ENCODE peak calls at places on chromosomes 6 and 20, in four cellular contexts. One of them, this sample, is unnamed.

GRCh38 chr20:17611540-17612286 is 41.8 kb downstream of the DSTN start:
- DNase-seq in left ventricle myocardium superior: no peak
- DNase-seq in brain microvascular endothelial cell: no peak
- DNase-seq in non-pigmented ciliary epithelial cell: no peak
- DNase-seq in this sample: no peak

GRCh38 chr6:117288083-117288715 is 22.8 kb downstream of the VGLL2 start:
- DNase-seq in left ventricle myocardium superior: no peak
- DNase-seq in brain microvascular endothelial cell: no peak
- DNase-seq in non-pigmented ciliary epithelial cell: no peak
- DNase-seq in this sample: no peak

GRCh38 chr6:2626381-2626780 is 124.3 kb downstream of the MYLK4 start:
- DNase-seq in left ventricle myocardium superior: no peak
- DNase-seq in brain microvascular endothelial cell: peak
- DNase-seq in non-pigmented ciliary epithelial cell: peak
- DNase-seq in this sample: no peak

GRCh38 chr6:154882107-154882506 is 113.0 kb upstream of the TIAM2 start:
- DNase-seq in left ventricle myocardium superior: no peak
- DNase-seq in brain microvascular endothelial cell: no peak
- DNase-seq in non-pigmented ciliary epithelial cell: no peak
- DNase-seq in this sample: no peak

GRCh38 chr20:3563548-3564177 is 92.8 kb downstream of the ATRN start:
- DNase-seq in left ventricle myocardium superior: no peak
- DNase-seq in brain microvascular endothelial cell: peak
- DNase-seq in non-pigmented ciliary epithelial cell: no peak
- DNase-seq in this sample: peak

GRCh38 chr6:112842338-112842700 is 495.2 kb downstream of the RFPL4B start:
- DNase-seq in left ventricle myocardium superior: no peak
- DNase-seq in brain microvascular endothelial cell: no peak
- DNase-seq in non-pigmented ciliary epithelial cell: no peak
- DNase-seq in this sample: no peak

GRCh38 chr20:46021361-46022359 is 7.4 kb upstream of the SLC12A5 start:
- DNase-seq in left ventricle myocardium superior: peak
- DNase-seq in brain microvascular endothelial cell: no peak
- DNase-seq in non-pigmented ciliary epithelial cell: no peak
- DNase-seq in this sample: peak

GRCh38 chr6:72080260-72080941 is 194.1 kb downstream of the RIMS1 start:
- DNase-seq in left ventricle myocardium superior: no peak
- DNase-seq in brain microvascular endothelial cell: no peak
- DNase-seq in non-pigmented ciliary epithelial cell: no peak
- DNase-seq in this sample: no peak

GRCh38 chr20:61100489-61100888 is 151.6 kb upstream of the CDH4 start:
- DNase-seq in left ventricle myocardium superior: no peak
- DNase-seq in brain microvascular endothelial cell: no peak
- DNase-seq in non-pigmented ciliary epithelial cell: no peak
- DNase-seq in this sample: no peak

GRCh38 chr6:104431096-104431495 is 428.6 kb downstream of the HACE1 start:
- DNase-seq in left ventricle myocardium superior: no peak
- DNase-seq in brain microvascular endothelial cell: no peak
- DNase-seq in non-pigmented ciliary epithelial cell: no peak
- DNase-seq in this sample: no peak

GRCh38 chr20:63118786-63119450 is 97.0 kb downstream of the YTHDF1 start:
- DNase-seq in left ventricle myocardium superior: peak
- DNase-seq in brain microvascular endothelial cell: no peak
- DNase-seq in non-pigmented ciliary epithelial cell: no peak
- DNase-seq in this sample: no peak

GRCh38 chr20:63908008-63908682 is 13.2 kb downstream of the DNAJC5 start:
- DNase-seq in left ventricle myocardium superior: no peak
- DNase-seq in brain microvascular endothelial cell: no peak
- DNase-seq in non-pigmented ciliary epithelial cell: no peak
- DNase-seq in this sample: no peak

GRCh38 chr20:41650221-41650948 is 32.2 kb upstream of the CHD6 start:
- DNase-seq in left ventricle myocardium superior: no peak
- DNase-seq in brain microvascular endothelial cell: no peak
- DNase-seq in non-pigmented ciliary epithelial cell: no peak
- DNase-seq in this sample: no peak

GRCh38 chr20:13554076-13554475 is 84.7 kb downstream of the TASP1 start:
- DNase-seq in left ventricle myocardium superior: no peak
- DNase-seq in brain microvascular endothelial cell: no peak
- DNase-seq in non-pigmented ciliary epithelial cell: no peak
- DNase-seq in this sample: no peak

GRCh38 chr20:20130399-20130798 is 78.1 kb downstream of the CFAP61 start:
- DNase-seq in left ventricle myocardium superior: no peak
- DNase-seq in brain microvascular endothelial cell: peak
- DNase-seq in non-pigmented ciliary epithelial cell: no peak
- DNase-seq in this sample: peak

GRCh38 chr20:45995213-45996097 is 13.3 kb upstream of the MMP9 start:
- DNase-seq in left ventricle myocardium superior: no peak
- DNase-seq in brain microvascular endothelial cell: no peak
- DNase-seq in non-pigmented ciliary epithelial cell: no peak
- DNase-seq in this sample: no peak

GRCh38 chr6:136117081-136117480 is 133.0 kb downstream of the MTFR2 start:
- DNase-seq in left ventricle myocardium superior: no peak
- DNase-seq in brain microvascular endothelial cell: no peak
- DNase-seq in non-pigmented ciliary epithelial cell: no peak
- DNase-seq in this sample: no peak

GRCh38 chr20:48098866-48099265 is 313.6 kb upstream of the SULF2 start:
- DNase-seq in left ventricle myocardium superior: no peak
- DNase-seq in brain microvascular endothelial cell: no peak
- DNase-seq in non-pigmented ciliary epithelial cell: no peak
- DNase-seq in this sample: no peak

GRCh38 chr20:40438161-40438835 is 250.7 kb downstream of the MAFB start:
- DNase-seq in left ventricle myocardium superior: no peak
- DNase-seq in brain microvascular endothelial cell: peak
- DNase-seq in non-pigmented ciliary epithelial cell: no peak
- DNase-seq in this sample: no peak

GRCh38 chr6:44064089-44064947 is 62.9 kb downstream of the MRPL14 start:
- DNase-seq in left ventricle myocardium superior: no peak
- DNase-seq in brain microvascular endothelial cell: peak
- DNase-seq in non-pigmented ciliary epithelial cell: peak
- DNase-seq in this sample: no peak

GRCh38 chr6:113696960-113697359 is 160.2 kb upstream of the MARCKS start:
- DNase-seq in left ventricle myocardium superior: no peak
- DNase-seq in brain microvascular endothelial cell: no peak
- DNase-seq in non-pigmented ciliary epithelial cell: no peak
- DNase-seq in this sample: no peak

GRCh38 chr6:28589234-28589951 is 63.7 kb downstream of the GPX5 start:
- DNase-seq in left ventricle myocardium superior: no peak
- DNase-seq in brain microvascular endothelial cell: peak
- DNase-seq in non-pigmented ciliary epithelial cell: peak
- DNase-seq in this sample: peak

GRCh38 chr20:63254237-63254535 is at the start of gene NKAIN4:
- DNase-seq in left ventricle myocardium superior: no peak
- DNase-seq in brain microvascular endothelial cell: no peak
- DNase-seq in non-pigmented ciliary epithelial cell: no peak
- DNase-seq in this sample: no peak

GRCh38 chr6:139278190-139278589 is 13.6 kb downstream of the TXLNB start:
- DNase-seq in left ventricle myocardium superior: peak
- DNase-seq in brain microvascular endothelial cell: no peak
- DNase-seq in non-pigmented ciliary epithelial cell: no peak
- DNase-seq in this sample: no peak

GRCh38 chr6:157478926-157479325 is 97.9 kb downstream of the ZDHHC14 start:
- DNase-seq in left ventricle myocardium superior: no peak
- DNase-seq in brain microvascular endothelial cell: no peak
- DNase-seq in non-pigmented ciliary epithelial cell: no peak
- DNase-seq in this sample: no peak

GRCh38 chr20:10059006-10059405 is 24.2 kb downstream of the ANKEF1 start:
- DNase-seq in left ventricle myocardium superior: no peak
- DNase-seq in brain microvascular endothelial cell: no peak
- DNase-seq in non-pigmented ciliary epithelial cell: no peak
- DNase-seq in this sample: no peak

GRCh38 chr6:163392533-163392932 is 22.0 kb upstream of the QKI start:
- DNase-seq in left ventricle myocardium superior: peak
- DNase-seq in brain microvascular endothelial cell: peak
- DNase-seq in non-pigmented ciliary epithelial cell: no peak
- DNase-seq in this sample: no peak

GRCh38 chr6:139240161-139241010 is 51.4 kb downstream of the TXLNB start:
- DNase-seq in left ventricle myocardium superior: no peak
- DNase-seq in brain microvascular endothelial cell: peak
- DNase-seq in non-pigmented ciliary epithelial cell: no peak
- DNase-seq in this sample: no peak

GRCh38 chr6:29627762-29628418 is 5.1 kb downstream of the GABBR1 start:
- DNase-seq in left ventricle myocardium superior: peak
- DNase-seq in brain microvascular endothelial cell: peak
- DNase-seq in non-pigmented ciliary epithelial cell: no peak
- DNase-seq in this sample: peak

GRCh38 chr20:35106827-35107380 is 14.3 kb upstream of the TRPC4AP start:
- DNase-seq in left ventricle myocardium superior: no peak
- DNase-seq in brain microvascular endothelial cell: no peak
- DNase-seq in non-pigmented ciliary epithelial cell: no peak
- DNase-seq in this sample: no peak

This sample was measured in immature natural killer cell.